ENCODE peak calls at places on chromosomes 5 and 9, in five cellular contexts. O, X, W, T and H are unnamed samples.

GRCh38 chr5:92907914-92908606 is 673.0 kb downstream of the NR2F1-AS1 start:
- DNase-seq in O (no peak), X (no peak), W (peak), T (peak), H (no peak)

GRCh38 chr5:134943547-134943946 is 24.2 kb upstream of the CATSPER3 start:
- DNase-seq in O (no peak), X (no peak), W (no peak), T (no peak), H (no peak)

GRCh38 chr5:124675921-124676846 is 70.3 kb downstream of the ZNF608 start:
- DNase-seq in O (no peak), X (no peak), W (peak), T (no peak), H (no peak)

GRCh38 chr9:130008577-130008976 is 34.4 kb downstream of the FNBP1 start:
- DNase-seq in O (no peak), X (no peak), W (peak), T (no peak), H (no peak)

GRCh38 chr9:4742246-4742645 is 1.2 kb upstream of the AK3 start:
- DNase-seq in O (no peak), X (no peak), W (no peak), T (no peak), H (no peak)

GRCh38 chr5:88172847-88173758 is 95.5 kb downstream of the TMEM161B start:
- DNase-seq in O (no peak), X (peak), W (peak), T (no peak), H (peak)

GRCh38 chr5:128974567-128974966 is 9.3 kb downstream of the SLC27A6 start:
- DNase-seq in O (no peak), X (no peak), W (no peak), T (no peak), H (no peak)

GRCh38 chr5:74934949-74935751 is 69.0 kb upstream of the FAM169A start:
- DNase-seq in O (no peak), X (peak), W (peak), T (no peak), H (no peak)

GRCh38 chr5:178236126-178236525 is 3.5 kb upstream of the PHYKPL start:
- DNase-seq in O (no peak), X (no peak), W (no peak), T (no peak), H (no peak)

GRCh38 chr5:45189481-45189880 is 380.7 kb downstream of the MRPS30 start:
- DNase-seq in O (no peak), X (no peak), W (no peak), T (no peak), H (no peak)

GRCh38 chr9:37529111-37529510 is 43.4 kb downstream of the POLR1E start:
- DNase-seq in O (no peak), X (no peak), W (no peak), T (peak), H (no peak)

GRCh38 chr9:33153001-33153400 is 14.1 kb downstream of the B4GALT1 start:
- DNase-seq in O (no peak), X (no peak), W (no peak), T (no peak), H (no peak)

GRCh38 chr9:33151601-33152000 is 15.5 kb downstream of the B4GALT1 start:
- DNase-seq in O (no peak), X (no peak), W (no peak), T (no peak), H (no peak)

GRCh38 chr9:33153666-33154065 is 13.5 kb downstream of the B4GALT1 start:
- DNase-seq in O (no peak), X (no peak), W (no peak), T (no peak), H (no peak)

GRCh38 chr9:33148367-33149019 is 18.6 kb downstream of the B4GALT1 start:
- DNase-seq in O (no peak), X (no peak), W (no peak), T (no peak), H (no peak)

GRCh38 chr9:33151007-33151557 is 16.1 kb downstream of the B4GALT1 start:
- DNase-seq in O (peak), X (peak), W (peak), T (no peak), H (no peak)
- TF ChIP-seq ESRRA in O (no peak), X (no peak), W (no peak), T (no peak), H (no peak)

GRCh38 chr5:59485104-59485503 is 408.4 kb downstream of the PDE4D start:
- DNase-seq in O (no peak), X (no peak), W (no peak), T (no peak), H (no peak)
- TF ChIP-seq ESRRA in O (no peak), X (no peak), W (no peak), T (no peak), H (no peak)

DNA sequence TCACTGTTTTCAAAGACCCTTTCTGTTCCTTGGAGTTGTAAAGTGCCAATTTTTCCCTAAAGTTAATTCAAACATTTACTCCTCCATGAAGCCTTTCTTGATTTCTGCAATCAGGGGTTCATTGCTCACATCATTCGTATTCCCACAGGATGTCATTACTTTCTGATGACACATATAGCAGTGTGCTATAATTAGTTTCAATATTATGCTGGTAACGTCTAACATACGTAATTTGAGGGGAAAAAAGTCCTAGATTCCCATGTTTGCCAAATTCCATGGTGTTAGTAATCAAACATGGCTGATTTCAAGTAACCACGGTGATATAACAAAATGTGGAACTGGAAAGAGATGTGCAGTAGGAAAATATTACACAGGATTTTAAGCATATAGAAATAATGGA is 468.2 kb upstream of the MEF2C start:
- DNase-seq in O (peak), X (no peak), W (no peak), T (no peak), H (no peak)
- TF ChIP-seq ESRRA in O (no peak), X (no peak), W (no peak), T (no peak), H (no peak)

DNA sequence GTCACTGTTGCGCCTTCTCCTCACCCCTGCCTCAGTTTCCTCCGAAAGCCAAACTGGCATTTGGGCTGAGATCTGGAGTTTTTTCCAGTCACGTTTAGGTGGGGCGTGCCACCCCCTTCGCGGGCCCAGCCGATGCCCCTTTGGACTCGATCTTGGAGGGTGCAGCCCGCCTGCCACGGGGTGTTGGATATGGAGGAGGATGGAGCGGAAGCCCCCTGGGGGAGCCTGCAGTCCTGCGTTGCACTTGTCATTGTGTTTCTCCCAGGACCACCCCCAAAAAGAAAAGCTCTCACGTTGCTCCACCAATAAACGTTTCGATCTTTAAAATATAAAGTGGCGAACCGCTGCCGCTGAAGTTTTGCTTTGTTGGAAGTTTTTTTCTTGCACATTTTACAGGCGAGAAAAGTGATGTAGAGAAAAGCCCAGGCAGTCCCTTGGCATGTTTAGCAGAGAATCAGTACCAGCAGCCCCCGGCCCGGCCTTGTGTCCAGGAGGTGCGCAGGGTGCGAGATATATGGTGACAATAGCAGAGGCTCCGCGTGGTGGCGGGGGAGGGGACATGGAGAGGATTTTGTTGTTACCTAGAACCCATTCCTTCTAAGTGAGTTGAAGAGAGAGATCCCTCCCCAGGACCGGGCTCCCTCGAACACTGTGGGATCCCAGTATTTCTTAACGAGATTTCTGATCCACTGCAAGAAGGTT is 681 bp downstream of the F2R start:
- DNase-seq in O (peak), X (peak), W (no peak), T (no peak), H (peak)
- TF ChIP-seq ESRRA in O (no peak), X (no peak), W (no peak), T (no peak), H (no peak)